ENCODE peak calls at places on chromosome 11, in five cellular contexts. D is GM12878, A is SK-N-SH, Z is K562, Q is HepG2. J is an unnamed sample.

GRCh38 chr11:27087425-27087824 is 46.8 kb downstream of the BBOX1 start:
- DNase-seq in D (no peak), A (no peak), Z (no peak), Q (no peak), J (no peak)

GRCh38 chr11:113991170-113991569 is 16.3 kb downstream of the HTR3A start:
- DNase-seq in A (no peak), D (no peak), Q (peak), Z (peak), J (no peak)

GRCh38 chr11:66325140-66325754 is 8.4 kb upstream of the CD248 start:
- DNase-seq in Q (no peak), D (no peak), Z (no peak), A (peak), J (no peak)

GRCh38 chr11:76310832-76311231 is 70.1 kb downstream of the THAP12 start:
- DNase-seq in D (no peak), A (no peak), Q (no peak), Z (no peak), J (no peak)

GRCh38 chr11:8099291-8099899 is 18.4 kb downstream of the TUB start:
- DNase-seq in D (no peak), A (peak), Q (peak), Z (peak), J (peak)

GRCh38 chr11:17585911-17586695 is 39.0 kb downstream of the OTOG start:
- DNase-seq in D (no peak), A (no peak), Z (no peak), Q (no peak), J (no peak)

GRCh38 chr11:107397357-107397756 is 60.3 kb downstream of the CWF19L2 start:
- DNase-seq in D (no peak), A (no peak), Q (no peak), Z (peak), J (peak)

GRCh38 chr11:46247664-46248063 is 29.8 kb upstream of the CREB3L1 start:
- DNase-seq in D (no peak), Q (peak), Z (no peak), A (no peak), J (peak)

GRCh38 chr11:124896821-124897391 is 759 bp downstream of the ROBO4 start:
- DNase-seq in Z (no peak), D (no peak), A (peak), Q (no peak), J (no peak)

DNA sequence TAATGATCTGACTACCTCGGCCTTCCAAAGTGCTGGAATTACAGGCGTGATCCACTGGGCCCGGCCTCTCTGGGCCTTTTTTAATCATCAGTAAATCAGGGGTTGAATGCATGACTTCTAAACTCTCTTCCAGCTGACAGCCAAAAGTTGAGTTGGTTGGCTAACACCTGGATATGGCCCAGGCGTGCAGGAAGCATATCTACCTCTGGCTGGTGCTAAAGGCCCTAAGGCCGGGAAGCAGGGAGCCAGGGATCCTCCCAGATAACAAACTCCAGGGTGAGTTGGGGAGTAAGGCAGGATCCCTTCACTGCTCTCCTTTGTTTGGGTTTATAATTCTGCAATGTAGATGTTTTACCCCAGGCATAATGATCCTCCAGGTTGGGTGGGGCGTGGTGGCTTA is 13.7 kb upstream of the PTPRJ start:
- DNase-seq in D (no peak), Q (no peak), Z (no peak), A (no peak), J (no peak)
- TF ChIP-seq CTCF in D (no peak), Q (no peak), Z (no peak), A (no peak), J (no peak)

DNA sequence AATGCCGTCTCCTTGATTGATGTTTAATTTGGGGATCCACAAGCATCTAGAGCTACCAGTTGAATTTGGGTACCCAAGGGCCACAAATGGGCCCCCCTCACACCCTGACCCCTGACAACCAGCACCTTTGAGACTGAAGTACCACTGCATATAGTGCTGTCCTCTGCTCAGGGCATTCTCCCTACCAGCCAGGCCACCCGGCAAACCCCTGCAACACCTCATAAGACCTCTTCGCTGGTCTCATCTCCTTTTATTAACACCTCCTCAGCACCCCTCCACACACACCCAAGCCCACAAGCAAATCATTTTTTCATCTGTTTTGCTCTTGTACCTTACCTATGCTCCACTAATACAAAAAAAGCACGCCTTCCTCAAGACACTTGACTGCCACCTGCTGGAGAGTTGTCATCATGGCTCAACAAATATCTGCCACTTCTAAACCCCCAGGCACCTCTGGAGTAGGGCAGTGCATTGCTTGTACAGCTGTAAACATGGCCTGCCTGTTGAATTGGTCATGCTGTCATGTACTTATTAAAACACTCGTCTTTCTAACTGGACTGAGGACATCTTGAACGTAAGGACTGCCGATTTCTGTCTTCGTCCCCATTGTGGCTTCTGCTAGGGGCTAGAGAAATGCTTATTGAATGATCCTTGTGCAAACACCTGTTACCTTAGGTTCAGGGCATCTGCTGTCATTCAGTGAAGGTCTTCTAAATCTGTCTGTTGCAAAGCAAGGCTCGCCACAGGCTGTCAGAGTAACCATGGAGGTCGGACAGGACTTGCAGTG is 66.5 kb downstream of the BMAL1 start:
- DNase-seq in Z (peak), D (no peak), Q (peak), A (peak), J (no peak)
- TF ChIP-seq ZBTB33 in Z (no peak), D (no peak), Q (no peak), A (no peak), J (no peak)

DNA sequence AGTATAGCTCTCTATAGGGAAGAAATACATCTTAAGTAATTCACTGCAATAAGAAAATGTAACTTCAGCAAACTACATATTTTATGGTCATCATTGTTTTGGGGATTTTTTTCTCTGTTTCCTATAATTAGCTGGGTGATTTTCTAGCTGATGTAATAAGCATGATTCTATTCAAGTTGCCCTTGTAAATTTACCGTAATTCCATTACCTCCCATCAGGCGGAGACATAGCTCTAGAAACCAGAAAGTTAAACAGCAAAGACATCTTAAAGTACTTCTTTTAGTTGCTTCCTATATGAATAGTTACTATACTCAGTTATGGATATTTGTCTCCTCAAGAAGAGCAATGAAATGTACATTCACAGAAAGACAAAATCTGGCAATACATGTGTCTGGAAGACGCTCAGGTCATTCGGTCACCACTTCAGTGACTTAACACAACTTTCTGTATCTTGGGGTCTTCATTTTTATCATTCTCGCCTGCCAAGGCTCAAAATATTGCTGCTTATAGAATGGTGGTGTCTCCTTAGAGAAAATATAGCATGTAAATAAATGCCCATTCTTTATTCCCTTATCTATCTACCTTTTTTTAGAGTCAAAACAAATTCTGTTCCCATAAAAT is 239.9 kb upstream of the ZC3H12C start:
- DNase-seq in D (peak), Z (peak), A (no peak), Q (peak), J (peak)
- TF ChIP-seq CTCF in D (peak), Z (peak), A (peak), Q (peak), J (peak)

DNA sequence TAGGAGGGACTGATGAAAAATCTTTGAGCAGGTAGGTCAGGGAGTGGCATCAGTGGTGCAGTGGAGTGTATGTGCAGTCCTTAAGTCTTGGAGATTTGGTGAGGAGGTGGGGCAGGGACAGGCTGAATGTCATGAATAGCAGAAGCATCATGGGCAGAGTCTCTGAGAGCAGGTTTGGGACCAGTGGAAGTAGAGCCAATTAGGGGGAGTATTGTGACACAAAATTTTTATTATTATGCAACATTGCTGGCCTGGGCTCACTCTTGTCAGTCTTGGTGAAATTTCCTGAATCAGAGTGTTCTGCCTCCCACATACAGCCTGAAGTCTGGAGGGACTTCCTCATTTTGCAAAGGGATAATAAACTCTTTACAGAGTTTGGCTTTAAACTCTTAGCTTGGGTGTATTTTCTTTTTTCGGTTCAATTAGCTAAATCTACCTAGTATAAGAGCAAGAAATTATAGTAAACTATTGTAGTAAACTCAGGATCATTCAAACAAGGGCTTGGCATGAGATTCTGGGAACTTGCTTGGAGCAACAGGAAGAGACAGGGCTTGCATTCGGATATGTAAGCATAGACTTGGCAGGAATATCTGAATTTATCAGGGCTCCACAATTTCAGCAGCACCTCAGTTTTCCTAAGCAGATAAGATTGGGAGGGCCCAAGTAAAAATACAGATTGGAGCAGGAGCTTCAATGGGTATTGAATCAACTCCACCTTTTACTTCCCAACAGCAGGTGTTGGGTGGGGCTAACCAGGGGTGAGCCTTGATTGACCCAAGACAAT is 67.6 kb downstream of the FDX1 start:
- DNase-seq in Z (no peak), Q (no peak), A (no peak), D (no peak), J (no peak)
- TF ChIP-seq ZBTB33 in Z (no peak), Q (no peak), A (no peak), D (no peak), J (no peak)

GRCh38 chr11:64044730-64045386 is 9.1 kb downstream of the FLRT1 start:
- DNase-seq in Z (no peak), D (no peak), A (peak), Q (peak), J (no peak)
- TF ChIP-seq CTCF in Z (no peak), D (no peak), A (no peak), Q (no peak), J (no peak)

DNA sequence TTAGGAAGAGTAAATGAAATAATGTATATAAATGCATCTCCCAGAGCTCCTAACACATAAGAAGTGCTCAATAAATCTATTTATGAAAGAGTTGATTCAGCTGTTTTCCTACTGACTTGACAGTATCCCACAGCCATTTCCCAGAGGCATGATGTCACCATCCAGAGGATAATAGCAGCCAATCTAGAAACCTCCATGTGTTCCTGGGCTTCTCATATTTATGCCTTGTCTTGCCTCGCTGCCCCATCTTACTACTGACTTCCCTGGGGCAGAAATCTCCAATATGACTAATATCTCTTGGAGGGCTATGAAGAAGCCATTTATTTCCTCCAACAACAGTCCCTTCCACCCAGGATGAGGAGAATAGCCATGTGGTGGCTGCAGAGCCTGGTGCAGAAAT is 115.4 kb upstream of the NAV2 start:
- DNase-seq in Q (no peak), D (no peak), A (peak), Z (no peak), J (no peak)
- TF ChIP-seq ZBTB33 in Q (no peak), D (no peak), A (no peak), Z (no peak), J (no peak)

GRCh38 chr11:90148900-90149299 is 14.4 kb downstream of the NAALAD2 start:
- DNase-seq in D (no peak), Z (no peak), A (no peak), Q (no peak), J (no peak)
- TF ChIP-seq CTCF in D (no peak), Z (no peak), A (peak), Q (no peak), J (no peak)